ENCODE peak calls at places on chromosome 19, in eight cellular contexts. P is AG10803; K is retina; E is NCI-H1092 treated with DMSO at 0.1 percent for 48 hours; M is fibroblast of lung; X is activated CD8-positive, alpha-beta T cell treated with anti-CD3 and anti-CD28 coated beads for 36 hours; U is anterior cingulate cortex; Z is posterior vena cava. L is an unnamed sample.
A peak's percentile ranks its signal among the peaks of the same experiment; 100 is the strongest.

GRCh38 chr19:46416077-46416709 is 2.8 kb upstream of the CCDC8 start:
- DNase-seq in X (peak; percentile 59), E (peak; percentile 78), U (peak; percentile 64), M (peak; percentile 88), Z (peak; percentile 94), K (peak; percentile 90), P (peak; percentile 76), L (peak; percentile 63)

GRCh38 chr19:51064534-51065220 is at the start of gene KLK13:
- DNase-seq in K (peak; percentile 27), P (no peak), E (no peak), X (peak; percentile 11), M (no peak), Z (no peak), U (no peak), L (no peak)

GRCh38 chr19:2927032-2927430 is 17.7 kb downstream of the ZNF77 start:
- DNase-seq in Z (no peak), U (no peak), K (no peak), E (no peak), M (no peak), X (no peak), P (no peak), L (no peak)

GRCh38 chr19:39262496-39262895 is 5.7 kb upstream of the IFNL2 start:
- DNase-seq in U (no peak), X (no peak), K (no peak), M (no peak), E (no peak), P (no peak), Z (no peak), L (no peak)

GRCh38 chr19:46913198-46913851 is 52.5 kb downstream of the ARHGAP35 start:
- DNase-seq in E (no peak), X (no peak), Z (no peak), M (no peak), P (peak; percentile 25), U (no peak), K (no peak), L (no peak)

GRCh38 chr19:27966390-27966816 is 1246.5 kb downstream of the UQCRFS1 start:
- DNase-seq in Z (no peak), U (no peak), M (no peak), K (no peak), P (peak; percentile 21), X (no peak), E (no peak), L (no peak)

GRCh38 chr19:46366620-46367277 is 19.9 kb downstream of the PPP5C start:
- DNase-seq in Z (no peak), X (no peak), M (no peak), K (no peak), U (no peak), P (no peak), E (no peak), L (no peak)

GRCh38 chr19:58356236-58356970 is 3.1 kb upstream of the A1BG start:
- DNase-seq in X (peak; percentile 54), P (peak; percentile 48), M (no peak), U (no peak), K (peak; percentile 62), E (no peak), Z (no peak), L (no peak)